ENCODE peak calls at places on chromosomes 5 and 9, in seven cellular contexts. C is CD8-positive, alpha-beta T cell; R is cardiac muscle cell; I is mesenchymal stem cell; D is ovary; K is RWPE2; V is lower lobe of right lung. E is an unnamed sample. For H3K9me3, the result is how much of the 10 kb centered on the place peaks cover.

GRCh38 chr5:82975812-82976211 is 101.4 kb downstream of the TMEM167A start:
- DNase-seq in R (no peak), K (peak), V (no peak), D (no peak), C (no peak), I (no peak), E (no peak)

GRCh38 chr5:27474395-27474794 is 436.0 kb upstream of the CDH9 start:
- DNase-seq in K (no peak), R (no peak), I (no peak), D (no peak), V (no peak), C (no peak), E (no peak)

GRCh38 chr9:12817702-12818101 is 42.9 kb downstream of the LURAP1L start:
- DNase-seq in I (peak), D (no peak), V (peak), K (peak), C (no peak), R (no peak), E (peak)

GRCh38 chr9:87309236-87309635 is 188.4 kb upstream of the DAPK1 start:
- DNase-seq in V (no peak), C (no peak), D (no peak), R (no peak), K (no peak), I (peak), E (no peak)

GRCh38 chr9:98654247-98654646 is 54.5 kb downstream of the GABBR2 start:
- DNase-seq in K (no peak), D (no peak), C (no peak), R (no peak), V (no peak), I (no peak), E (no peak)

GRCh38 chr5:142512680-142513042 is 173.2 kb downstream of the FGF1 start:
- DNase-seq in R (no peak), K (peak), C (no peak), V (no peak), D (no peak), I (peak), E (no peak)

GRCh38 chr5:81450940-81451339 is 57.0 kb upstream of the ACOT12 start:
- DNase-seq in K (no peak), D (no peak), C (no peak), R (no peak), I (no peak), V (no peak), E (no peak)

GRCh38 chr9:38486056-38486455 is 61.8 kb upstream of the IGFBPL1 start:
- DNase-seq in K (no peak), R (no peak), C (no peak), V (no peak), D (no peak), I (peak), E (no peak)

GRCh38 chr9:93198839-93199625 is 15.1 kb downstream of the WNK2 start:
- DNase-seq in R (no peak), C (no peak), K (peak), D (no peak), I (no peak), V (peak), E (no peak)

GRCh38 chr5:144582046-144582445 is 411.4 kb downstream of the KCTD16 start:
- DNase-seq in D (no peak), I (no peak), C (no peak), R (no peak), V (no peak), K (no peak), E (no peak)

GRCh38 chr5:120454094-120454798 is 9.9 kb upstream of the PRR16 start:
- DNase-seq in V (no peak), R (peak), I (peak), D (no peak), K (no peak), C (no peak), E (no peak)

GRCh38 chr5:132473019-132473531 is 17.5 kb downstream of the IRF1 start:
- DNase-seq in D (peak), I (no peak), K (peak), V (no peak), R (no peak), C (peak), E (no peak)

GRCh38 chr5:143495823-143496275 is 92.4 kb upstream of the NR3C1 start:
- DNase-seq in K (no peak), V (no peak), D (no peak), R (no peak), C (no peak), I (peak), E (no peak)

GRCh38 chr5:80070338-80071056 is 35.3 kb downstream of the THBS4 start:
- DNase-seq in K (no peak), I (no peak), C (no peak), D (no peak), V (no peak), R (no peak), E (no peak)

GRCh38 chr5:86838078-86838477 is 220.3 kb downstream of the COX7C start:
- DNase-seq in C (no peak), V (no peak), K (no peak), I (no peak), D (no peak), R (no peak), E (no peak)

GRCh38 chr5:103800728-103801127 is 238.1 kb upstream of the NUDT12 start:
- DNase-seq in R (no peak), C (no peak), V (no peak), I (peak), K (no peak), D (no peak), E (no peak)

GRCh38 chr9:23822331-23823169 is 3.5 kb downstream of the ELAVL2 start:
- DNase-seq in D (no peak), R (no peak), V (no peak), K (no peak), I (no peak), C (no peak), E (no peak)

GRCh38 chr5:107058239-107058638 is 612.5 kb downstream of the EFNA5 start:
- DNase-seq in C (no peak), K (no peak), R (no peak), D (no peak), V (no peak), I (no peak), E (no peak)

GRCh38 chr5:104400941-104401340 is 838.4 kb upstream of the NUDT12 start:
- DNase-seq in K (no peak), R (no peak), V (no peak), I (no peak), D (no peak), C (no peak), E (no peak)

GRCh38 chr5:33524476-33524875 is 83.7 kb downstream of the TARS1 start:
- DNase-seq in K (no peak), V (no peak), D (no peak), I (peak), C (no peak), R (no peak), E (no peak)

GRCh38 chr9:114232091-114232440 is 76.7 kb downstream of the COL27A1 start:
- DNase-seq in D (no peak), K (no peak), V (no peak), I (no peak), C (no peak), R (no peak), E (no peak)

GRCh38 chr9:14245901-14246525 is 67.9 kb downstream of the NFIB start:
- DNase-seq in V (no peak), D (no peak), I (peak), K (no peak), R (no peak), C (no peak), E (no peak)

GRCh38 chr5:65769539-65769938 is 47.5 kb downstream of the NLN start:
- DNase-seq in R (no peak), C (no peak), V (no peak), K (no peak), I (peak), D (no peak), E (no peak)

GRCh38 chr9:404229-404628 is 189.6 kb downstream of the DOCK8 start:
- DNase-seq in R (no peak), C (no peak), V (no peak), I (no peak), K (no peak), D (no peak), E (no peak)

GRCh38 chr5:32283539-32284377 is 29.0 kb downstream of the MTMR12 start:
- DNase-seq in I (peak), C (no peak), V (no peak), D (no peak), K (no peak), R (no peak), E (no peak)

GRCh38 chr9:31119882-31120481 is 1264.5 kb upstream of the ACO1 start:
- DNase-seq in V (no peak), D (no peak), K (no peak), I (peak), R (peak), C (peak), E (no peak)

GRCh38 chr9:124208571-124208970 is 49.2 kb upstream of the NEK6 start:
- DNase-seq in I (no peak), C (no peak), V (no peak), D (no peak), R (no peak), K (no peak), E (no peak)
- H3K4me3 ChIP-seq in I (no peak), C (no peak), V (no peak), D (no peak), R (no peak), K (no peak), E (no peak)

DNA sequence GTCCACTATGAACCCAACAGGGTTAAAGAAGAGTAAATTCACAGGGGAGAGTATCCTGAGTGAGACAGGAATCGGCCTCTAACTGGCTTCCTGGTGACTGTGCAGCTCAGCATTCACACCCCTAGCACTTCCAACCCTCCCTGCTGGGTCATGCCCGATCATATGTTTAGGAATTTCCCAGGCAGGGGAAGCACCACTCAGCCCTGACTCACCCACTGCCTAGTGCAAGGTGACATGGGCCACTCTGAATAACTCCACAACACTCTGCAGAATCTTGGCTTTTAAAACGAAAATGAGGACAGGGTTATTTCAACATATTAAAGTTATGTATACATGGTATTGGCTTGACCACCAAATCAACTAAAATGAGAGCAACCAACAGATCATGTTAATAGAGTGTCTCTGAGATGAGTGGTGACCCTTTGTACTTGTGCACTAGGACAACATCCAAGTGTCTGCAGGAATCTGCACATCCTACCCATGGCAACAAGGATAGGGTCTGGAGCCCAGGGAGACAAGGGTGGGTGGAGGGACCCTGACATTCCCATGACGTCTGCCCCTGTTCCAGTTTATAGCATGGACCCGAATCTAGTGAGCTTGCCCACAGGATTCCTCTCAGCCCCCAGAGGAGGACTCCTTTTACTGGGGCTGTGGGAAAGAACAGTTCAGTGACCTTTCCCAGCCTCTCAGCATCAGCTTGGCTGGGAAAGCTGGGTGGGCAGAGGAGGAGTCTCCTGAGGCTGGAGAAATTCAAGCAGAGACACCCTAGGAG is 485.8 kb downstream of the SEMA5A start:
- DNase-seq in V (no peak), D (no peak), R (no peak), K (peak), I (peak), C (no peak), E (peak)
- H3K9me3 ChIP-seq in V (under half), D (under half), R (under half), K (under half), I (under half), C (under half), E (under half)

GRCh38 chr9:131237931-131238401 is 38.3 kb downstream of the FAM78A start:
- DNase-seq in V (peak), K (peak), I (peak), D (peak), R (peak), C (peak), E (peak)
- H3K4me3 ChIP-seq in V (peak), K (no peak), I (no peak), D (no peak), R (no peak), C (peak), E (no peak)

GRCh38 chr5:4374866-4375265 is 765.3 kb upstream of the ADAMTS16 start:
- DNase-seq in I (no peak), R (no peak), K (no peak), V (no peak), D (no peak), C (no peak), E (no peak)
- H3K9me3 ChIP-seq in I (under half), R (under half), K (under half), V (under half), D (under half), C (under half), E (under half)

GRCh38 chr9:84154320-84154719 is 173.7 kb downstream of the RMI1 start:
- DNase-seq in V (no peak), I (no peak), D (no peak), K (no peak), R (no peak), C (no peak), E (no peak)
- H3K4me3 ChIP-seq in V (no peak), I (no peak), D (no peak), K (no peak), R (no peak), C (no peak), E (no peak)

GRCh38 chr9:107868166-107868565 is 378.6 kb upstream of the KLF4 start:
- DNase-seq in K (no peak), D (no peak), R (no peak), I (no peak), V (no peak), C (no peak), E (no peak)

GRCh38 chr9:107869111-107869510 is 379.5 kb upstream of the KLF4 start:
- DNase-seq in C (no peak), V (no peak), K (no peak), D (no peak), I (no peak), R (no peak), E (no peak)

GRCh38 chr9:107867738-107868137 is 378.2 kb upstream of the KLF4 start:
- DNase-seq in C (no peak), R (no peak), D (no peak), K (no peak), V (no peak), I (no peak), E (no peak)

GRCh38 chr9:107870221-107870620 is 380.7 kb upstream of the KLF4 start:
- DNase-seq in D (no peak), V (no peak), K (no peak), R (no peak), I (no peak), C (no peak), E (no peak)

DNA sequence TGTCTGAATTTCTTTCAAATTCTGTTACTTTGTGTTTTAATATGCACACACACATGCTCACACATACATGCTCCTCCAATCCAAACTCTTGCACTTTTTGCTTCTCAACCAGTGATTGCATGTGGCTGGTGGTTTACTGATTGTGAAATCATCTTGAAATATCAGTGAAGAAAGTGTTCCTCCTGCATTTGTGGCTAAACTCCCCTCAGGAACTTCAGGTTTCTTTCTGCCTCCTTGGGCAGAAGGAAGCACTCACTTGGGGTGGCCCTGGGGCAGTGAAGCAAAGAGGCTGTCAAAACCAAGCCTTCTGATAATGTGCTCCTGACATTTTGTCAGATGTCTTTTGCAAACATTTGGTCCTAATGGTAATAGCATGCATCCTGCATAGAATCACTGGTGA is 377.3 kb upstream of the KLF4 start:
- DNase-seq in R (no peak), C (no peak), I (peak), V (no peak), D (no peak), K (no peak), E (no peak)
- H3K9me3 ChIP-seq in R (under half), C (under half), I (under half), V (under half), D (under half), K (under half), E (under half)

GRCh38 chr5:67014957-67015400 is 181.6 kb downstream of the CD180 start:
- DNase-seq in C (no peak), I (no peak), D (no peak), V (no peak), K (no peak), R (no peak), E (no peak)
- H3K4me3 ChIP-seq in C (no peak), I (no peak), D (peak), V (peak), K (peak), R (no peak), E (peak)

GRCh38 chr9:136003356-136004218 is 42.4 kb upstream of the UBAC1 start:
- DNase-seq in C (no peak), D (no peak), K (no peak), I (no peak), V (no peak), R (no peak), E (no peak)
- H3K9me3 ChIP-seq in C (under half), D (under half), K (under half), I (under half), V (under half), R (under half), E (under half)

GRCh38 chr5:55230086-55230629 is 3.0 kb upstream of the MCIDAS start:
- DNase-seq in R (no peak), D (no peak), C (no peak), V (no peak), K (no peak), I (no peak), E (no peak)

GRCh38 chr5:55232194-55232984 is 1.0 kb downstream of the CCNO start:
- DNase-seq in D (peak), R (peak), I (peak), K (peak), C (no peak), V (peak), E (no peak)

GRCh38 chr5:55232985-55233928 is at the start of gene CCNO:
- DNase-seq in R (peak), D (peak), K (peak), I (peak), C (no peak), V (peak), E (peak)

GRCh38 chr5:55231476-55232193 is 1.8 kb downstream of the CCNO start:
- DNase-seq in R (peak), C (no peak), I (peak), D (peak), K (no peak), V (peak), E (no peak)

GRCh38 chr5:55231029-55231475 is 2.4 kb downstream of the CCNO start:
- DNase-seq in C (no peak), V (peak), R (no peak), D (no peak), I (no peak), K (no peak), E (no peak)
- H3K4me3 ChIP-seq in C (peak), V (peak), R (peak), D (peak), I (no peak), K (no peak), E (no peak)